ENCODE peak calls at places on chromosomes 2 and 18, in four cellular contexts. One of them, this sample, is unnamed.

GRCh38 chr2:161250864-161251436 is 57.3 kb upstream of the PSMD14 start:
- DNase-seq in GM23338: peak
- DNase-seq in mucosa of descending colon: peak
- DNase-seq in cardiac fibroblast: peak
- DNase-seq in this sample: peak

GRCh38 chr2:144099746-144100438 is 420.0 kb downstream of the ZEB2 start:
- DNase-seq in cardiac fibroblast: peak
- DNase-seq in GM23338: peak
- DNase-seq in mucosa of descending colon: no peak
- DNase-seq in this sample: peak

GRCh38 chr2:223604231-223604630 is 2.1 kb upstream of the SCG2 start:
- DNase-seq in mucosa of descending colon: no peak
- DNase-seq in cardiac fibroblast: no peak
- DNase-seq in GM23338: no peak
- DNase-seq in this sample: no peak

GRCh38 chr2:231315896-231316295 is 79.6 kb upstream of the B3GNT7 start:
- DNase-seq in GM23338: no peak
- DNase-seq in mucosa of descending colon: no peak
- DNase-seq in cardiac fibroblast: no peak
- DNase-seq in this sample: no peak

GRCh38 chr2:242098445-242099128 is 229.1 kb downstream of the RTP5 start:
- DNase-seq in cardiac fibroblast: peak
- DNase-seq in mucosa of descending colon: no peak
- DNase-seq in GM23338: no peak
- DNase-seq in this sample: peak

GRCh38 chr2:180776924-180777323 is 203.5 kb upstream of the UBE2E3 start:
- DNase-seq in cardiac fibroblast: no peak
- DNase-seq in GM23338: no peak
- DNase-seq in mucosa of descending colon: no peak
- DNase-seq in this sample: peak

GRCh38 chr2:167925775-167926174 is 321.6 kb downstream of the STK39 start:
- DNase-seq in mucosa of descending colon: no peak
- DNase-seq in cardiac fibroblast: no peak
- DNase-seq in GM23338: no peak
- DNase-seq in this sample: no peak

GRCh38 chr2:40285391-40285790 is 166.5 kb downstream of the SLC8A1 start:
- DNase-seq in GM23338: no peak
- DNase-seq in mucosa of descending colon: no peak
- DNase-seq in cardiac fibroblast: no peak
- DNase-seq in this sample: no peak

GRCh38 chr2:172782506-172783090 is 47.0 kb downstream of the RAPGEF4 start:
- DNase-seq in cardiac fibroblast: no peak
- DNase-seq in mucosa of descending colon: no peak
- DNase-seq in GM23338: no peak
- DNase-seq in this sample: no peak

GRCh38 chr18:5585653-5586052 is 41.9 kb upstream of the EPB41L3 start:
- DNase-seq in GM23338: no peak
- DNase-seq in mucosa of descending colon: no peak
- DNase-seq in cardiac fibroblast: no peak
- DNase-seq in this sample: no peak

GRCh38 chr18:41436772-41437171 is 518.3 kb upstream of the PIK3C3 start:
- DNase-seq in cardiac fibroblast: peak
- DNase-seq in mucosa of descending colon: no peak
- DNase-seq in GM23338: no peak
- DNase-seq in this sample: no peak

GRCh38 chr2:605674-606608 is 71.3 kb downstream of the TMEM18 start:
- DNase-seq in mucosa of descending colon: no peak
- DNase-seq in cardiac fibroblast: no peak
- DNase-seq in GM23338: no peak
- DNase-seq in this sample: no peak

GRCh38 chr2:209640358-209640757 is 131.3 kb upstream of the UNC80 start:
- DNase-seq in GM23338: no peak
- DNase-seq in cardiac fibroblast: no peak
- DNase-seq in mucosa of descending colon: no peak
- DNase-seq in this sample: peak

GRCh38 chr2:62333961-62334360 is 138.0 kb downstream of the B3GNT2 start:
- DNase-seq in GM23338: no peak
- DNase-seq in cardiac fibroblast: no peak
- DNase-seq in mucosa of descending colon: no peak
- DNase-seq in this sample: no peak

GRCh38 chr2:77104554-77104953 is 417.6 kb downstream of the LRRTM4 start:
- DNase-seq in cardiac fibroblast: no peak
- DNase-seq in GM23338: peak
- DNase-seq in mucosa of descending colon: no peak
- DNase-seq in this sample: no peak

GRCh38 chr2:63735931-63736820 is 105.5 kb upstream of the UGP2 start:
- DNase-seq in mucosa of descending colon: no peak
- DNase-seq in cardiac fibroblast: peak
- DNase-seq in GM23338: no peak
- DNase-seq in this sample: peak

GRCh38 chr18:47418746-47419145 is 167.3 kb upstream of the SKOR2 start:
- DNase-seq in GM23338: peak
- DNase-seq in mucosa of descending colon: no peak
- DNase-seq in cardiac fibroblast: peak
- DNase-seq in this sample: peak

GRCh38 chr18:77103991-77104521 is 28.5 kb downstream of the MBP start:
- DNase-seq in cardiac fibroblast: peak
- DNase-seq in GM23338: no peak
- DNase-seq in mucosa of descending colon: no peak
- DNase-seq in this sample: no peak

GRCh38 chr18:59898609-59899297 is 1.0 kb upstream of the PMAIP1 start:
- DNase-seq in mucosa of descending colon: peak
- DNase-seq in cardiac fibroblast: no peak
- DNase-seq in GM23338: no peak
- DNase-seq in this sample: no peak

GRCh38 chr2:188293601-188294482 is 2.2 kb downstream of the GULP1 start:
- DNase-seq in cardiac fibroblast: peak
- DNase-seq in GM23338: no peak
- DNase-seq in mucosa of descending colon: peak
- DNase-seq in this sample: peak

GRCh38 chr2:241260911-241261310 is 54.6 kb downstream of the HDLBP start:
- DNase-seq in mucosa of descending colon: no peak
- DNase-seq in cardiac fibroblast: no peak
- DNase-seq in GM23338: no peak
- DNase-seq in this sample: no peak

GRCh38 chr2:216877085-216877484 is 17.2 kb upstream of the TNP1 start:
- DNase-seq in GM23338: no peak
- DNase-seq in cardiac fibroblast: peak
- DNase-seq in mucosa of descending colon: no peak
- DNase-seq in this sample: no peak

GRCh38 chr2:27960237-27960912 is 69.8 kb downstream of the BABAM2 start:
- DNase-seq in mucosa of descending colon: no peak
- DNase-seq in GM23338: no peak
- DNase-seq in cardiac fibroblast: peak
- DNase-seq in this sample: peak

GRCh38 chr2:145096582-145096981 is 576.7 kb upstream of the ZEB2 start:
- DNase-seq in cardiac fibroblast: peak
- DNase-seq in GM23338: no peak
- DNase-seq in mucosa of descending colon: no peak
- DNase-seq in this sample: peak

GRCh38 chr2:8662239-8662879 is 19.5 kb upstream of the ID2 start:
- DNase-seq in cardiac fibroblast: peak
- DNase-seq in GM23338: no peak
- DNase-seq in mucosa of descending colon: no peak
- DNase-seq in this sample: peak

GRCh38 chr2:27753744-27754588 is 17.6 kb upstream of the MRPL33 start:
- DNase-seq in GM23338: peak
- DNase-seq in mucosa of descending colon: peak
- DNase-seq in cardiac fibroblast: peak
- DNase-seq in this sample: peak

GRCh38 chr2:121888189-121888557 is 132.7 kb downstream of the TSN start:
- DNase-seq in cardiac fibroblast: no peak
- DNase-seq in GM23338: peak
- DNase-seq in mucosa of descending colon: peak
- DNase-seq in this sample: peak

GRCh38 chr2:32865399-32866068 is 81.2 kb upstream of the LTBP1 start:
- DNase-seq in cardiac fibroblast: peak
- DNase-seq in GM23338: no peak
- DNase-seq in mucosa of descending colon: no peak
- DNase-seq in this sample: peak

GRCh38 chr2:163737169-163737439 is 1.3 kb upstream of the FIGN start:
- DNase-seq in mucosa of descending colon: no peak
- DNase-seq in GM23338: peak
- DNase-seq in cardiac fibroblast: no peak
- DNase-seq in this sample: no peak

GRCh38 chr2:111918383-111918806 is 20.0 kb downstream of the MERTK start:
- DNase-seq in cardiac fibroblast: peak
- DNase-seq in mucosa of descending colon: no peak
- DNase-seq in GM23338: no peak
- DNase-seq in this sample: no peak

GRCh38 chr2:111924617-111925107 is 26.3 kb downstream of the MERTK start:
- DNase-seq in mucosa of descending colon: no peak
- DNase-seq in GM23338: no peak
- DNase-seq in cardiac fibroblast: no peak
- DNase-seq in this sample: no peak

GRCh38 chr2:111923271-111923670 is 24.9 kb downstream of the MERTK start:
- DNase-seq in cardiac fibroblast: no peak
- DNase-seq in mucosa of descending colon: no peak
- DNase-seq in GM23338: no peak
- DNase-seq in this sample: no peak

GRCh38 chr2:111919794-111920608 is 21.6 kb downstream of the MERTK start:
- DNase-seq in GM23338: no peak
- DNase-seq in mucosa of descending colon: peak
- DNase-seq in cardiac fibroblast: no peak
- DNase-seq in this sample: no peak

DNA sequence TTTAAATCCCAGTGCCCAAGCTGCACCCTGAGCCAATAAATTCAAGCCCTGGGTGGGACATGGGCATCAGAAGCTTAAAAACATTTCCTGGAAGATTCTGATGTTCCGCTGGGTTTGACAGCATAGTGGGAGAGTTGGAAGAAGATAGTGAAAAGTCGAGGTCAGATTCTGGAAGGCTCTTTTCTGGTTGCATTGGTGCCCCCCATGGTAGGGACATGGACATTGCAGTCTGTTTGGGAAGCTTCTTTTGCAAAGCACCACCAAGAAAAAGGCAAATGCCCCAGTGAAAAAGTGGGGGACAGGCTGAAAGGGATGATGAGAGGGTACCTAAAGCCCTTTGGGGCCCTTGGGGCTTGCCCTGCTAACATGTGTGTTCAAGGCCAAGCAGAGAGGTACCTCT is 21.0 kb downstream of the MERTK start:
- DNase-seq in GM23338: peak
- DNase-seq in mucosa of descending colon: no peak
- DNase-seq in cardiac fibroblast: no peak
- DNase-seq in this sample: no peak
- TF ChIP-seq CTCF in GM23338: peak
- TF ChIP-seq CTCF in mucosa of descending colon: no peak
- TF ChIP-seq CTCF in cardiac fibroblast: peak
- TF ChIP-seq CTCF in this sample: no peak

GRCh38 chr2:20016346-20016745 is 3.9 kb upstream of the MATN3 start:
- DNase-seq in mucosa of descending colon: no peak
- DNase-seq in cardiac fibroblast: no peak
- DNase-seq in GM23338: peak
- DNase-seq in this sample: peak
- TF ChIP-seq CTCF in mucosa of descending colon: no peak
- TF ChIP-seq CTCF in cardiac fibroblast: no peak
- TF ChIP-seq CTCF in GM23338: peak
- TF ChIP-seq CTCF in this sample: no peak

DNA sequence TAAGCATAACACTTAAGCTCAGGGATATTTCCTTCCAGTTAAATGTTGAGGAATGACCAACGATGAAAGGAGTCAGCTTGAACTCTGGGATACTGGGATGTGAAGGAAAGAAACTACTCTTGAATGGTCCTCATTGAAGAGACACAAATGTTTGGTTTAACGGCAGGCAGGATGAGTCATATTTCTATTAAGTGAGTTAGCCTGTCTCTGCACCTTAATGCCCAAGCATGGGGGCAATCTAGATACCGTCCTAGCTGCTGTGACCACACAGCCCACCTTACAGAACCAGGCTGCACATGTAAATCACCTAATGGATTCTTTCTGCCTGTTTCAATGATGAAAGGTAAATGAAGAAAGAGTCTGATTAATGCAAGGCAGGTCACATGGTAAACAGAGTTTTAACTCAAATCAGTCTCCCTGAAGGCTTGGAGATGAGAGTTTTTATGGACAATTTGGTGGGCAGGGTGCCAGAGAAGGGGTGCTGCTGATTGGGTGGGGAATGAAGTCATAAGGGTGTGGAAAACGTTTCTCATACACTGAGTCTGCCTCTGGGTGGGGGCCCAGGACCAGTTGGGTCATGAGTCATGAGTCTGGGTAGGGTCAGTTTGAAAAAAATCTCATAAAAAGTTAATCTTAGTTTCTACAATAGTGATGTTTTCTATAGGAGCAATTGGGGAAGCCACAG is 144.6 kb upstream of the MMADHC start:
- DNase-seq in cardiac fibroblast: peak
- DNase-seq in mucosa of descending colon: peak
- DNase-seq in GM23338: no peak
- DNase-seq in this sample: peak
- TF ChIP-seq CTCF in cardiac fibroblast: no peak
- TF ChIP-seq CTCF in mucosa of descending colon: no peak
- TF ChIP-seq CTCF in GM23338: no peak
- TF ChIP-seq CTCF in this sample: no peak

GRCh38 chr2:74527741-74528140 is 1.7 kb upstream of the DQX1 start:
- DNase-seq in GM23338: no peak
- DNase-seq in cardiac fibroblast: no peak
- DNase-seq in mucosa of descending colon: no peak
- DNase-seq in this sample: no peak

GRCh38 chr2:74529357-74530238 is at the start of the genes AUP1 and HTRA2:
- DNase-seq in GM23338: peak
- DNase-seq in cardiac fibroblast: peak
- DNase-seq in mucosa of descending colon: peak
- DNase-seq in this sample: peak

GRCh38 chr2:74526649-74527230 is 709 bp upstream of the DQX1 start:
- DNase-seq in cardiac fibroblast: no peak
- DNase-seq in GM23338: no peak
- DNase-seq in mucosa of descending colon: no peak
- DNase-seq in this sample: no peak

GRCh38 chr2:74530239-74531161 is 767 bp downstream of the HTRA2 start:
- DNase-seq in GM23338: peak
- DNase-seq in cardiac fibroblast: peak
- DNase-seq in mucosa of descending colon: peak
- DNase-seq in this sample: peak

DNA sequence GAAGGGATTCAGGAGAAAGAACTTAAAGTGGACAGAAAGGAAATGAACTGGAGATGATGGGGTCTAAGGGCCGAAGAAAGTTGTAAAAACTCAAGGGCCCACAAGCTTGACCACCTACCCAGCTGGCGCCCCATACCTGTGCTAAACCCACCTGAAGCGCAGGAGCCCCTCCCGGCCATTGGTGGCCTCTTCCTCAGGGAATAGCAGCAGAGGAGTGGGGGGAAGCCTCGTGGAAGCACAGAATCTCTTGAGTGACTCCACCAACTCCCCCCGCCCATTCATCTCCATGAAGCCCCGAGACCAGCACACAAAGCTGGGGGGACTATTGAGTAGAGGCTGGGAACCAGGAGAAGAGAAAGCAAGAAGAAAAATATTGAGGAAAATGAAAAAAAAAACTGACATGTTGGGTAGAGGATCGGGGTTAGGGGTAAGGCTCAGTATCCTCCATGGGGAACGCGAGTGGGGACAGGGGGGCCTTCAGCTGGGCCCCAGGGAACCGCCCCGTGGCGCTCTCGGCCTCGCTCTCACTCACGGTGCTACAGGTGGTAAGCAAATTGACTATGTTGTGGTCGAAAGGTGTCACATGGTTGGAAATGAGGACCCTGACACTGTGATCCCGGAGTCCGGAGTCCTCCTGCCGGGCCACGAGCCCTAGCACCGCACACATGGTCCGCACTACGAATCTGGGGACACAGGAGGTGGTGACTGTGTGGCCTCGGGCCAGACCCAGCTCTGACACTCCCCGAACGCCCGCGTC is 728 bp downstream of the AUP1 start:
- DNase-seq in cardiac fibroblast: no peak
- DNase-seq in GM23338: no peak
- DNase-seq in mucosa of descending colon: no peak
- DNase-seq in this sample: no peak
- TF ChIP-seq CTCF in cardiac fibroblast: no peak
- TF ChIP-seq CTCF in GM23338: peak
- TF ChIP-seq CTCF in mucosa of descending colon: no peak
- TF ChIP-seq CTCF in this sample: no peak